ENCODE peak calls at places on chromosome 1, in five cellular contexts. T, D, O, H and W are unnamed samples.

GRCh38 chr1:26820784-26821269 is 5.7 kb upstream of the ZDHHC18 start:
- DNase-seq in D (peak; percentile 58), O (no peak), T (no peak), H (no peak), W (no peak)

GRCh38 chr1:172766462-172766861 is 107.6 kb downstream of the FASLG start:
- DNase-seq in D (no peak), H (no peak), T (no peak), O (no peak), W (no peak)

GRCh38 chr1:172938676-172939075 is 112.1 kb downstream of the TNFSF18 start:
- DNase-seq in D (no peak), O (no peak), T (no peak), H (no peak), W (no peak)

GRCh38 chr1:22600817-22601605 is 35.4 kb upstream of the C1QA start:
- DNase-seq in D (no peak), H (no peak), O (no peak), T (no peak), W (no peak)

GRCh38 chr1:172970186-172970585 is 80.6 kb downstream of the TNFSF18 start:
- DNase-seq in H (no peak), D (no peak), T (no peak), O (no peak), W (no peak)

GRCh38 chr1:160781914-160782689 is 13.9 kb upstream of the LY9 start:
- DNase-seq in T (no peak), D (peak; percentile 37), O (no peak), H (peak; percentile 68), W (no peak)

GRCh38 chr1:237684236-237684635 is 206.5 kb downstream of the ZP4 start:
- DNase-seq in T (no peak), H (no peak), O (no peak), D (no peak), W (no peak)

GRCh38 chr1:64623750-64624445 is 121.0 kb upstream of the RAVER2 start:
- DNase-seq in H (peak; percentile 10), D (no peak), T (no peak), O (no peak), W (no peak)

GRCh38 chr1:167152192-167152876 is 58.5 kb downstream of the STYXL2 start:
- DNase-seq in H (no peak), T (no peak), D (no peak), O (no peak), W (no peak)
- H3K27ac ChIP-seq in H (no peak overlapping the region), T (no peak overlapping the region), D (no peak overlapping the region), O (no peak overlapping the region), W (no peak overlapping the region)

GRCh38 chr1:84847253-84848247 is 45.5 kb downstream of the LPAR3 start:
- DNase-seq in O (peak; percentile 87), T (peak; percentile 85), D (peak; percentile 53), H (peak; percentile 95), W (no peak)
- H3K27ac ChIP-seq in O (peak overlapping the region; percentile 58), T (peak overlapping the region; percentile 31), D (no peak overlapping the region), H (no peak overlapping the region), W (no peak overlapping the region)

GRCh38 chr1:25055961-25056360 is 125.9 kb upstream of the RUNX3 start:
- DNase-seq in D (no peak), H (no peak), T (no peak), O (no peak), W (no peak)

GRCh38 chr1:25054526-25054925 is 124.5 kb upstream of the RUNX3 start:
- DNase-seq in H (no peak), T (no peak), D (no peak), O (no peak), W (no peak)

GRCh38 chr1:25056536-25056935 is 126.5 kb upstream of the RUNX3 start:
- DNase-seq in D (no peak), H (no peak), T (no peak), O (no peak), W (no peak)

GRCh38 chr1:25055045-25055780 is 125.1 kb upstream of the RUNX3 start:
- DNase-seq in D (no peak), T (no peak), O (no peak), H (no peak), W (no peak)

DNA sequence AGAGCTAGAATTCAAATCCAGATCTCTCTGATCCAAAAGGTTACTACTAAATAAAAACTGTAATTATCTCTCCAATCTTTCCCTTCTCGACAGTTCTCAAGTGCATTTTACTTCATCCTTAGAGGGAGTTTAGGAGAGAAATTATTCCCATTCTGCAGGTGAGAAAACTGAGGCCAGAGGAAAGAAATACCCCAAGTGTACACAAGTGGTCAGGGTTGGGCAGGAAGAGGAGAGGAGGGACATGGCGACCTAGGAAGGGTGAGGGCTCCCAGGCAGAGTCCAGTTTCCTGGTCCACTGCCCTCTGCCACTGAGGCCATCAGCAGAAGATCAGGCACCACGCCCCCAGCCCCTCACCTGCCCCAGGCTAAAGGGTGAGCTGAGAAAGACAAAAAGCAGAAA is 127.1 kb upstream of the RUNX3 start:
- DNase-seq in O (no peak), H (no peak), D (no peak), T (no peak), W (no peak)
- H3K27ac ChIP-seq in O (no peak overlapping the region), H (no peak overlapping the region), D (no peak overlapping the region), T (no peak overlapping the region), W (no peak overlapping the region)

GRCh38 chr1:181155339-181155738 is 66.8 kb downstream of the IER5 start:
- DNase-seq in T (no peak), O (no peak), H (no peak), D (no peak), W (no peak)

GRCh38 chr1:181153634-181153961 is 65.1 kb downstream of the IER5 start:
- DNase-seq in D (no peak), H (no peak), T (no peak), O (no peak), W (no peak)

GRCh38 chr1:181150842-181151241 is 62.3 kb downstream of the IER5 start:
- DNase-seq in D (no peak), T (no peak), O (no peak), H (no peak), W (no peak)

GRCh38 chr1:181151378-181152326 is 63.2 kb downstream of the IER5 start:
- DNase-seq in T (no peak), H (no peak), D (no peak), O (no peak), W (no peak)

DNA sequence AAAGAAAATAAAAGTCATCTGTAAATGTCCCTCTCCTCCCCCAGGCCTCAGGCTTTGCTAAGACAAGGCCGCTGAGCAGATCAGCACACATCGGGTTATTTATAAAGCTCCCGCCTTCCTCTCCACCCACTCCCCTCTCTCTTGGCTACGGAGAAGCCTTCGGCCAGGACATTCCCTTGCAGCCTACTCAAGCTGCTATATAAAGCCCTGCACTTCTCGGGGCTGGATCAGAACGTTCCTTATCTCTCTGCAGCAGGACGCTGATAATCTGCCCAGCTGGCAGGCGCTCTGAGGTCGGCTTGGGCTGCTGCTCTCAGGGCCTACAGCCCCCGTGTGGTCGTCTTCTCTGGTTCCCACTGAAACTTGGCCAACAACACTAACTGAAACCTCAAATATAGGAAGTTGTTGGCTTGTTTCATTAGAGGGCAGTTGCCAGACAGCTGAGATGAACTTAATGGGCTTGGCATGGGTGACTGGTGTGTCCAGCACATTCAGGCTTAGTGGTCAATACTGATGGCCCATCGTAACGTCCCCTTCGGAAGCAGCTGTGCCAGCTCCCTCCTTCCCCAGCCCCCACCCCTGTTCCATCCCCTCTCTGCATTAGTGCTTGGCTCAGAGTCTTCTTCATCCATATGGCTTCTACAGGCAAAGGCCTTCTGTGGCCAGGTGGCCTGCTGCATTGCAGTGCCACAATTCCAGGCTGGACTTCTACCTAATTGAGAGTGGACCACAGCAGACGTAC is 64.6 kb downstream of the IER5 start:
- DNase-seq in D (no peak), O (no peak), H (peak; percentile 89), T (peak; percentile 79), W (no peak)
- H3K27ac ChIP-seq in D (no peak overlapping the region), O (no peak overlapping the region), H (peak overlapping the region; percentile 73), T (peak overlapping the region; percentile 40), W (no peak overlapping the region)

DNA sequence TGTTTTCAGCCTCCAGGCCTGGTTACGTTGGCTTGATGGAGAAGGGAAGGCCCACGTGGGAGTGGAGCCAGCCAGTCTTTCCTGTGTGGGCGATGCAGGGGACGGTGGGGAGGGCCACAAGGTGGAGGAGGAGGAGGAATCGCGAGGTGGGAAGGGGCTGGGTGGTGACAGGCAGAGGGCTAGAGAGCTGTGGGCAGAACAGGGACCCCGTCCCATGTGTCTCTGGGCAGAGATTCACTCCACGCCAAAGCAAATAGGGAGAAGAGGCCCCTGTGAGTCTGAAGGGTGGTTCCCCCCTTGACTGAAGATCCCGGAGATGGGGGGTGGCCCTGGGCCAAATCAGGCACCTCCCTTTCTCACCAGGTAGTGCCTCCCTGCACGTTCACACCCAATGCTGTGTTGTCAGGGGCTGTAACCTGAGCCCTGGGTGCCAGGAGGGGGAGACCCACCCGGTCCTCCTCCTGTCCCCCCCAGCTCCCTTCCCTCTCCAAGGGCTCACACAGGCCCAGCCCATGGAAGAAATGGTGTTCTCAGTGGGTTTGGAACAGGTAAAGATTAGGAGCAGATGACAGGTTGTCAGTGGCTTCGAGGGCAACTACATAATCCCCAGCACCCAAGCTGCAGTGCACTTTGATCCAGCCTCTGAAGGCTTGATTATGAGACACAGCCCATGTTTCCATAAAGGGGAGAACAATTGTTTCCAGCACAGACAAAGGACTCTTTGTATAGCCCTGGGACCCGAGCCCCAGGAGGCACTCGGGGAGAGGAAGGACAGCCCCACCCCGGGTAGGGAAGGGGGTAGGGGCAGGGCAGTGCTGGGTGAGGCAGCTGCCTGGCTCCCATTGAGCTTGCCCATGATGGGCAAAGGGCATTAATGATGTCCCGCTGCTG is 37.7 kb upstream of the GPR37L1 start:
- DNase-seq in H (peak; percentile 73), D (no peak), T (peak; percentile 65), O (no peak), W (no peak)
- H3K27ac ChIP-seq in H (peak overlapping the region; percentile 86), D (no peak overlapping the region), T (peak overlapping the region; percentile 92), O (peak overlapping the region; percentile 36), W (no peak overlapping the region)

GRCh38 chr1:5896706-5897105 is 95.5 kb downstream of the NPHP4 start:
- DNase-seq in H (no peak), O (no peak), D (no peak), T (no peak), W (no peak)

GRCh38 chr1:5897281-5897680 is 94.9 kb downstream of the NPHP4 start:
- DNase-seq in T (no peak), H (no peak), D (no peak), O (no peak), W (no peak)

GRCh38 chr1:5892370-5892769 is 99.9 kb downstream of the NPHP4 start:
- DNase-seq in T (no peak), H (no peak), O (no peak), D (no peak), W (no peak)

GRCh38 chr1:5898266-5898665 is 94.0 kb downstream of the NPHP4 start:
- DNase-seq in D (no peak), T (no peak), O (no peak), H (no peak), W (no peak)

GRCh38 chr1:5895446-5896406 is 96.5 kb downstream of the NPHP4 start:
- DNase-seq in H (no peak), T (no peak), O (no peak), D (no peak), W (no peak)
- H3K27ac ChIP-seq in H (no peak overlapping the region), T (no peak overlapping the region), O (no peak overlapping the region), D (no peak overlapping the region), W (no peak overlapping the region)

GRCh38 chr1:234479866-234480265 is 887 bp upstream of the TARBP1 start:
- DNase-seq in O (no peak), D (no peak), T (no peak), H (no peak), W (no peak)
- H3K27ac ChIP-seq in O (peak overlapping the region; percentile 84), D (no peak overlapping the region), T (no peak overlapping the region), H (no peak overlapping the region), W (no peak overlapping the region)

DNA sequence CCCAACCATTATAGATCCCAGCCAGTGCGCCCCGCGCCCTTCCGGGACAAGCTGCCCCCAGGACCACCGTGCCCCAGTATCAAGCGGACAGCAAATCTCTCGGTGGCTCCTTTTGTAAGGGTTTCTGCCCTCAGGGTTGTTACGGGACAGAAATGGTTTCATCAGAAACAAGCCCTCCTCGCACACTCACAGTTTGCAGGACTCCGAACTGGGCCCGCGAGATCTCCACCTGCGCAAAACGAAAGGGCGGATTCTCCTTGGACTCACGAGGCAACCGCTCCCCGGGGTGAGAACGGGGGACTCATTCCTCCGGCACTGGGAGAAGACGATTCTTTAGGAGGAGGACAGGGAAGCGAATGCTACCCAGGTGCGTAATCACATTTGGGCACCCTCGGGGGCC is 51.1 kb upstream of the H6PD start:
- DNase-seq in T (no peak), H (no peak), O (no peak), D (no peak), W (no peak)
- H3K27ac ChIP-seq in T (no peak overlapping the region), H (no peak overlapping the region), O (no peak overlapping the region), D (no peak overlapping the region), W (no peak overlapping the region)